ENCODE peak calls at places on chromosomes 11 and 22, in seven cellular contexts. One of them, this sample, is unnamed.

GRCh38 chr11:18749681-18750319 is 23.8 kb upstream of the IGSF22 start:
- DNase-seq in upper lobe of right lung: no peak
- DNase-seq in T-helper 2 cell: no peak
- DNase-seq in iPS-NIHi11: peak; percentile 60
- DNase-seq in stimulated activated CD8-positive, alpha-beta memory T cell treated with anti-CD3 and anti-CD28 coated beads, Interleukin-15, amount 100 ng/mL, for 4 hours: no peak
- DNase-seq in NCI-H1436: no peak
- DNase-seq in pancreas: no peak
- DNase-seq in this sample: no peak

GRCh38 chr11:17714356-17714854 is 5.0 kb upstream of the MYOD1 start:
- DNase-seq in upper lobe of right lung: no peak
- DNase-seq in T-helper 2 cell: no peak
- DNase-seq in iPS-NIHi11: no peak
- DNase-seq in stimulated activated CD8-positive, alpha-beta memory T cell treated with anti-CD3 and anti-CD28 coated beads, Interleukin-15, amount 100 ng/mL, for 4 hours: no peak
- DNase-seq in NCI-H1436: no peak
- DNase-seq in pancreas: no peak
- DNase-seq in this sample: no peak

GRCh38 chr11:7281083-7281482 is 29.4 kb downstream of the SYT9 start:
- DNase-seq in upper lobe of right lung: no peak
- DNase-seq in T-helper 2 cell: no peak
- DNase-seq in iPS-NIHi11: no peak
- DNase-seq in stimulated activated CD8-positive, alpha-beta memory T cell treated with anti-CD3 and anti-CD28 coated beads, Interleukin-15, amount 100 ng/mL, for 4 hours: no peak
- DNase-seq in NCI-H1436: no peak
- DNase-seq in pancreas: no peak
- DNase-seq in this sample: no peak

GRCh38 chr11:124938206-124938765 is 2.4 kb upstream of the HEPACAM start:
- DNase-seq in upper lobe of right lung: no peak
- DNase-seq in T-helper 2 cell: no peak
- DNase-seq in iPS-NIHi11: no peak
- DNase-seq in stimulated activated CD8-positive, alpha-beta memory T cell treated with anti-CD3 and anti-CD28 coated beads, Interleukin-15, amount 100 ng/mL, for 4 hours: no peak
- DNase-seq in NCI-H1436: no peak
- DNase-seq in pancreas: no peak
- DNase-seq in this sample: no peak

GRCh38 chr11:87832216-87832615 is 343.0 kb downstream of the RAB38 start:
- DNase-seq in upper lobe of right lung: no peak
- DNase-seq in T-helper 2 cell: no peak
- DNase-seq in iPS-NIHi11: peak; percentile 8
- DNase-seq in stimulated activated CD8-positive, alpha-beta memory T cell treated with anti-CD3 and anti-CD28 coated beads, Interleukin-15, amount 100 ng/mL, for 4 hours: no peak
- DNase-seq in NCI-H1436: no peak
- DNase-seq in pancreas: no peak
- DNase-seq in this sample: no peak

GRCh38 chr11:11770921-11771484 is 70.8 kb upstream of the USP47 start:
- DNase-seq in upper lobe of right lung: no peak
- DNase-seq in T-helper 2 cell: no peak
- DNase-seq in iPS-NIHi11: no peak
- DNase-seq in stimulated activated CD8-positive, alpha-beta memory T cell treated with anti-CD3 and anti-CD28 coated beads, Interleukin-15, amount 100 ng/mL, for 4 hours: no peak
- DNase-seq in NCI-H1436: no peak
- DNase-seq in pancreas: no peak
- DNase-seq in this sample: no peak

GRCh38 chr22:19798825-19799224 is 38.2 kb downstream of the TBX1 start:
- DNase-seq in upper lobe of right lung: no peak
- DNase-seq in T-helper 2 cell: no peak
- DNase-seq in iPS-NIHi11: no peak
- DNase-seq in stimulated activated CD8-positive, alpha-beta memory T cell treated with anti-CD3 and anti-CD28 coated beads, Interleukin-15, amount 100 ng/mL, for 4 hours: no peak
- DNase-seq in NCI-H1436: no peak
- DNase-seq in pancreas: no peak
- DNase-seq in this sample: peak; percentile 44

GRCh38 chr11:8354622-8355417 is 91.1 kb upstream of the LMO1 start:
- DNase-seq in upper lobe of right lung: peak; percentile 47
- DNase-seq in T-helper 2 cell: no peak
- DNase-seq in iPS-NIHi11: peak; percentile 46
- DNase-seq in stimulated activated CD8-positive, alpha-beta memory T cell treated with anti-CD3 and anti-CD28 coated beads, Interleukin-15, amount 100 ng/mL, for 4 hours: no peak
- DNase-seq in NCI-H1436: peak; percentile 47
- DNase-seq in pancreas: no peak
- DNase-seq in this sample: no peak

GRCh38 chr11:67495234-67496005 is 9.7 kb downstream of the PITPNM1 start:
- DNase-seq in upper lobe of right lung: no peak
- DNase-seq in T-helper 2 cell: no peak
- DNase-seq in iPS-NIHi11: no peak
- DNase-seq in stimulated activated CD8-positive, alpha-beta memory T cell treated with anti-CD3 and anti-CD28 coated beads, Interleukin-15, amount 100 ng/mL, for 4 hours: no peak
- DNase-seq in NCI-H1436: no peak
- DNase-seq in pancreas: no peak
- DNase-seq in this sample: no peak

This sample was measured in K562.